ENCODE peak calls at places on chromosomes 3 and 15, in six cellular contexts. G is SK-N-SH, T is endothelial cell of umbilical vein, F is GM23248, K is IMR-90, Q is H9. O is an unnamed sample.

GRCh38 chr15:77415450-77416448 is 4.2 kb downstream of the PEAK1 start:
- DNase-seq in G (no peak), T (peak), F (peak), K (peak), Q (no peak), O (no peak)

GRCh38 chr3:69033470-69033869 is 18.7 kb downstream of the TMF1 start:
- DNase-seq in G (no peak), T (peak), F (peak), K (peak), Q (no peak), O (no peak)

GRCh38 chr3:107679911-107680310 is 157.1 kb downstream of the BBX start:
- DNase-seq in G (no peak), T (no peak), F (no peak), K (no peak), Q (no peak), O (no peak)

GRCh38 chr15:51227967-51228783 is 110.2 kb downstream of the CYP19A1 start:
- DNase-seq in G (no peak), T (peak), F (peak), K (peak), Q (no peak), O (peak)

GRCh38 chr3:64575211-64575844 is 112.5 kb downstream of the ADAMTS9 start:
- DNase-seq in G (peak), T (peak), F (peak), K (peak), Q (peak), O (peak)

GRCh38 chr3:157174265-157174615 is 14.3 kb upstream of the CCNL1 start:
- DNase-seq in G (no peak), T (peak), F (peak), K (no peak), Q (no peak), O (peak)

GRCh38 chr3:43732747-43733425 is 42.1 kb downstream of the ABHD5 start:
- DNase-seq in G (no peak), T (no peak), F (peak), K (no peak), Q (no peak), O (no peak)

GRCh38 chr3:181362378-181362777 is 349.3 kb upstream of the SOX2 start:
- DNase-seq in G (no peak), T (no peak), F (no peak), K (no peak), Q (no peak), O (no peak)

GRCh38 chr3:14166877-14167605 is 11.4 kb downstream of the XPC start:
- DNase-seq in G (no peak), T (no peak), F (no peak), K (peak), Q (no peak), O (no peak)

GRCh38 chr3:61358364-61358763 is 107.1 kb upstream of the FHIT start:
- DNase-seq in G (peak), T (no peak), F (no peak), K (no peak), Q (no peak), O (no peak)

GRCh38 chr3:28682126-28682525 is 333.5 kb upstream of the AZI2 start:
- DNase-seq in G (no peak), T (no peak), F (peak), K (no peak), Q (no peak), O (no peak)

GRCh38 chr3:20622304-20622703 is 436.3 kb upstream of the SGO1 start:
- DNase-seq in G (no peak), T (no peak), F (peak), K (peak), Q (no peak), O (no peak)

GRCh38 chr3:186095584-186096061 is 13.3 kb downstream of the ETV5 start:
- DNase-seq in G (no peak), T (no peak), F (no peak), K (no peak), Q (no peak), O (no peak)

GRCh38 chr3:171323934-171324535 is 136.2 kb downstream of the TNIK start:
- DNase-seq in G (no peak), T (no peak), F (peak), K (peak), Q (no peak), O (no peak)

GRCh38 chr15:47963265-47963664 is 157.5 kb upstream of the SLC24A5 start:
- DNase-seq in G (no peak), T (no peak), F (no peak), K (no peak), Q (no peak), O (no peak)

GRCh38 chr3:105598047-105598796 is 231.5 kb downstream of the ALCAM start:
- DNase-seq in G (no peak), T (peak), F (peak), K (peak), Q (no peak), O (no peak)
- H3K4me2 ChIP-seq in G (peak), T (no peak), F (peak), K (peak), Q (no peak), O (no peak)

DNA sequence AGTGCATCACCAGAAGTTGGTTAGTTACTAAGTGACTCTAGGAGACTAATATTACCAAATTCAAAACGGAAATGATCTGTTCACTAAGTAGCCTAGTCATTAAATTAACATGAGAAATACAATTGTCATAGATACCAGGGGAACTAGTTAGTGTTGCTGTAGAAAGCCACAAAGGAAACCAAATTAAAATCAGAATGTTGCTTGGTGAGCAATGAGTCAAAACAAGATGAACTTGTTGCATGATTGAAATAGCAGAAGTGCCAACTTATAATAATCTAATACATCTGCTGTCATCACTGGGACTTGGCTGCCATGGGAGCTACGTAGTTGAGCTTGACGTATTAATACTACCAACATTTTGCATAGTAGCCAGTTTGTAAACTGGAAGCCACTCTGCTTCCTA is 458.1 kb downstream of the DIPK2A start:
- DNase-seq in G (no peak), T (no peak), F (peak), K (no peak), Q (no peak), O (no peak)
- H3K9ac ChIP-seq in G (no peak), T (no peak), F (no peak), K (no peak), Q (no peak), O (no peak)

GRCh38 chr15:95839367-95839782 is 491.1 kb upstream of the NR2F2 start:
- DNase-seq in G (no peak), T (peak), F (no peak), K (no peak), Q (no peak), O (no peak)

GRCh38 chr15:95840004-95840403 is 490.5 kb upstream of the NR2F2 start:
- DNase-seq in G (no peak), T (no peak), F (peak), K (peak), Q (no peak), O (no peak)

GRCh38 chr15:95845862-95846515 is 484.5 kb upstream of the NR2F2 start:
- DNase-seq in G (no peak), T (no peak), F (no peak), K (peak), Q (no peak), O (no peak)

GRCh38 chr15:95842576-95842975 is 487.9 kb upstream of the NR2F2 start:
- DNase-seq in G (no peak), T (no peak), F (no peak), K (no peak), Q (no peak), O (no peak)

GRCh38 chr15:95843241-95843851 is 487.2 kb upstream of the NR2F2 start:
- DNase-seq in G (no peak), T (no peak), F (peak), K (no peak), Q (no peak), O (no peak)
- H3K4me2 ChIP-seq in G (no peak), T (no peak), F (no peak), K (no peak), Q (no peak), O (no peak)

GRCh38 chr3:143883151-143883550 is 34.9 kb upstream of the SLC9A9 start:
- DNase-seq in G (no peak), T (no peak), F (no peak), K (no peak), Q (no peak), O (no peak)

GRCh38 chr3:143885803-143886427 is 37.6 kb upstream of the SLC9A9 start:
- DNase-seq in G (peak), T (peak), F (peak), K (peak), Q (peak), O (peak)

GRCh38 chr3:143888846-143889245 is 40.6 kb upstream of the SLC9A9 start:
- DNase-seq in G (no peak), T (no peak), F (no peak), K (no peak), Q (no peak), O (no peak)
- H3K9ac ChIP-seq in G (no peak), T (no peak), F (no peak), K (no peak), Q (no peak), O (no peak)

GRCh38 chr15:62568004-62568403 is 402.9 kb upstream of the C2CD4B start:
- DNase-seq in G (no peak), T (no peak), F (no peak), K (no peak), Q (no peak), O (no peak)

GRCh38 chr15:62564889-62565288 is 399.8 kb upstream of the C2CD4B start:
- DNase-seq in G (peak), T (no peak), F (no peak), K (no peak), Q (no peak), O (no peak)

GRCh38 chr15:62567501-62567900 is 402.4 kb upstream of the C2CD4B start:
- DNase-seq in G (no peak), T (no peak), F (no peak), K (no peak), Q (no peak), O (no peak)

GRCh38 chr15:62565620-62566019 is 400.5 kb upstream of the C2CD4B start:
- DNase-seq in G (no peak), T (no peak), F (no peak), K (no peak), Q (no peak), O (no peak)

DNA sequence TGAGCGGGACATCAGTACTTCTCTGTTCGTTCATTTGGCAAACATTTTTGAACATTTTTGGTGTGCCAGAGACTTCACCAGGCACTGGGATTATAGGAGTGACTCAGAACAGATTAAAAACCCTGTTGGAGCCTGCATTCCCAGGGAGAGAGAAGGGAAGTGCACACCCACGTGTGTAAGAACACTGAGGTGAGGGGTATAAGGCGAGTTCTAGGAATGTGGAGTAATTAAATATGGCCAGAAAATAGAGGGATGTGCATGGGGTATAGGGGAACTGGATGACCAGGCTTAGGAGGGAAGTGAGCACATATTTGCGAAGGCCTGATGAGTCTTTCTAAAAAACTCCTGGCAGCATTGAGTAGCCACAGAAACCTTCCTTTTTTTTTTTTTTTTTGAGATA is 401.2 kb upstream of the C2CD4B start:
- DNase-seq in G (no peak), T (no peak), F (peak), K (peak), Q (no peak), O (no peak)
- H3K4me2 ChIP-seq in G (no peak), T (no peak), F (peak), K (no peak), Q (no peak), O (no peak)

GRCh38 chr3:191220908-191221307 is 21.9 kb downstream of the OSTN start:
- DNase-seq in G (no peak), T (no peak), F (no peak), K (no peak), Q (no peak), O (no peak)

GRCh38 chr3:191217331-191217730 is 18.3 kb downstream of the OSTN start:
- DNase-seq in G (no peak), T (no peak), F (peak), K (no peak), Q (no peak), O (no peak)

DNA sequence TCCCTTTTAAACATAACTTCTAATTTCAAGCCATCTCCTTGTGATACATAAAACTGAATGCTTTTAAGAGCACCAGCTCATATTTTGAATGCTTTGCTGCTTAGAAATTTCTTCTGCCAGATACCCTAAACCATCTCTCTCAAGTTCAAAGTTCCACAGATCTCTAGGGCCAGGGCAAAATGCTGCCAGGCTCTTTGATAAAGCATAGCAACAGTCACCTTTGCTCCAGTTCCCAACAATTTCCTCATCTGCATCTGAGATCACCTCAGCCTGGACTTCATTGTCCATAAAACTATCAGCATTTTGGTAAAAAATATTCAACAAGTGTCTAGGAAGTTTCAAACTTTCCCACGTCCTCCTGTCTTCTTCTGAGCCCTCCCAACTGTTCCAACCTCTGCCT is 17.5 kb downstream of the OSTN start:
- DNase-seq in G (no peak), T (no peak), F (peak), K (no peak), Q (no peak), O (no peak)
- H3K9ac ChIP-seq in G (no peak), T (no peak), F (no peak), K (no peak), Q (no peak), O (no peak)

DNA sequence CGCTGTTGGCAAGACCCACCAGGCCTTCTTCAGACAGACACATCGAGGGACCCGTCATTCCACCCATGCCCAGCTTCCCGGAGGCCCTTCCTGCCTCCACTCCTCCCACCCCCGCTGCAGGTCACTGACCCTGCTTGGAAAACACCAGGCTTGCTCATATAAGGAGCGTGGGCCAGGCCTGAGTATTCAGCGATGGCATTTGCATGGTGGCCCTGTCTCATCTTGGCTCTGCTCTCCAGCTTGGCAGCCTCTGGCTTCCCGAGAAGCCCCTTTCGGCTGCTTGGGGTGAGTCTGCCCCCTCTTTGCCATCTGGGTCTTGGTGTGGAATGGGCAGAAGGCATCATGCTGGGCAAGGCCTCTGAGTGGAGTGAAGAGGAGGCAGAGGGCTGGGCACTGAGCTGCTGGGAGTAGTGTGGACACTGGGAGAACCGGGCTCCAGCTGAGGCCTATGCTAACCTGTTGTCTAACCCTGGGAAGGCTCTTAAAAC is at the start of gene ITIH3:
- DNase-seq in G (no peak), T (no peak), F (no peak), K (no peak), Q (no peak), O (no peak)
- H3K4me2 ChIP-seq in G (no peak), T (no peak), F (no peak), K (no peak), Q (no peak), O (no peak)

GRCh38 chr15:76345269-76345879 is 8.8 kb downstream of the ISL2 start:
- DNase-seq in G (no peak), T (no peak), F (no peak), K (no peak), Q (no peak), O (no peak)
- H3K9ac ChIP-seq in G (no peak), T (no peak), F (no peak), K (no peak), Q (no peak), O (no peak)

GRCh38 chr15:69424001-69424400 is 9.9 kb downstream of the KIF23 start:
- DNase-seq in G (no peak), T (no peak), F (no peak), K (peak), Q (no peak), O (no peak)

GRCh38 chr15:69424748-69425413 is 10.7 kb downstream of the KIF23 start:
- DNase-seq in G (no peak), T (no peak), F (peak), K (peak), Q (no peak), O (no peak)

GRCh38 chr15:69417581-69417980 is 3.4 kb downstream of the KIF23 start:
- DNase-seq in G (no peak), T (no peak), F (peak), K (peak), Q (no peak), O (no peak)

GRCh38 chr15:69422336-69422895 is 8.3 kb downstream of the KIF23 start:
- DNase-seq in G (no peak), T (no peak), F (no peak), K (no peak), Q (no peak), O (no peak)

GRCh38 chr15:69421498-69421897 is 7.3 kb downstream of the KIF23 start:
- DNase-seq in G (no peak), T (no peak), F (peak), K (peak), Q (no peak), O (no peak)
- H3K4me2 ChIP-seq in G (no peak), T (no peak), F (no peak), K (no peak), Q (no peak), O (no peak)

GRCh38 chr15:90065682-90066049 is 36.6 kb downstream of the IDH2 start:
- DNase-seq in G (no peak), T (no peak), F (no peak), K (no peak), Q (no peak), O (no peak)
- H3K9ac ChIP-seq in G (no peak), T (peak), F (no peak), K (no peak), Q (no peak), O (no peak)

O was measured in Karpas-422.